ENCODE peak calls at places on chromosomes 2 and 18, in ten cellular contexts. One of them, this sample, is unnamed.

GRCh38 chr2:174300114-174300513 is 34.6 kb upstream of the SP9 start:
- DNase-seq in IMR-90: peak
- DNase-seq in hepatocyte: peak
- DNase-seq in left lobe of liver: no peak
- DNase-seq in activated CD4-positive, alpha-beta T cell treated with anti-CD3 and anti-CD28 coated beads, Interleukin-2, amount 50 U/mL, for 24 hours: no peak
- DNase-seq in stomach: no peak
- DNase-seq in AG20443: peak
- DNase-seq in NCI-H1092 treated with DMSO at 0.1 percent for 48 hours: no peak
- DNase-seq in fibroblast of lung: peak
- DNase-seq in colonic mucosa: no peak
- DNase-seq in this sample: no peak

GRCh38 chr2:223598994-223599645 is 3.0 kb downstream of the SCG2 start:
- DNase-seq in AG20443: peak
- DNase-seq in activated CD4-positive, alpha-beta T cell treated with anti-CD3 and anti-CD28 coated beads, Interleukin-2, amount 50 U/mL, for 24 hours: no peak
- DNase-seq in hepatocyte: no peak
- DNase-seq in fibroblast of lung: peak
- DNase-seq in colonic mucosa: no peak
- DNase-seq in left lobe of liver: no peak
- DNase-seq in IMR-90: peak
- DNase-seq in stomach: no peak
- DNase-seq in NCI-H1092 treated with DMSO at 0.1 percent for 48 hours: peak
- DNase-seq in this sample: peak

GRCh38 chr2:205590759-205591158 is 91.5 kb upstream of the NRP2 start:
- DNase-seq in IMR-90: peak
- DNase-seq in AG20443: peak
- DNase-seq in left lobe of liver: no peak
- DNase-seq in NCI-H1092 treated with DMSO at 0.1 percent for 48 hours: no peak
- DNase-seq in activated CD4-positive, alpha-beta T cell treated with anti-CD3 and anti-CD28 coated beads, Interleukin-2, amount 50 U/mL, for 24 hours: no peak
- DNase-seq in colonic mucosa: no peak
- DNase-seq in fibroblast of lung: peak
- DNase-seq in hepatocyte: no peak
- DNase-seq in stomach: no peak
- DNase-seq in this sample: no peak

GRCh38 chr18:47334966-47335365 is 83.5 kb upstream of the SKOR2 start:
- DNase-seq in activated CD4-positive, alpha-beta T cell treated with anti-CD3 and anti-CD28 coated beads, Interleukin-2, amount 50 U/mL, for 24 hours: no peak
- DNase-seq in fibroblast of lung: no peak
- DNase-seq in NCI-H1092 treated with DMSO at 0.1 percent for 48 hours: no peak
- DNase-seq in AG20443: peak
- DNase-seq in stomach: no peak
- DNase-seq in left lobe of liver: no peak
- DNase-seq in IMR-90: no peak
- DNase-seq in colonic mucosa: no peak
- DNase-seq in hepatocyte: no peak
- DNase-seq in this sample: no peak

GRCh38 chr2:20184067-20184938 is 40.6 kb downstream of the SDC1 start:
- DNase-seq in AG20443: peak
- DNase-seq in left lobe of liver: no peak
- DNase-seq in activated CD4-positive, alpha-beta T cell treated with anti-CD3 and anti-CD28 coated beads, Interleukin-2, amount 50 U/mL, for 24 hours: no peak
- DNase-seq in NCI-H1092 treated with DMSO at 0.1 percent for 48 hours: no peak
- DNase-seq in hepatocyte: peak
- DNase-seq in IMR-90: peak
- DNase-seq in colonic mucosa: no peak
- DNase-seq in fibroblast of lung: peak
- DNase-seq in stomach: peak
- DNase-seq in this sample: peak

GRCh38 chr2:207504513-207505171 is 25.1 kb upstream of the CREB1 start:
- DNase-seq in fibroblast of lung: peak
- DNase-seq in colonic mucosa: no peak
- DNase-seq in AG20443: peak
- DNase-seq in hepatocyte: no peak
- DNase-seq in NCI-H1092 treated with DMSO at 0.1 percent for 48 hours: no peak
- DNase-seq in left lobe of liver: no peak
- DNase-seq in activated CD4-positive, alpha-beta T cell treated with anti-CD3 and anti-CD28 coated beads, Interleukin-2, amount 50 U/mL, for 24 hours: no peak
- DNase-seq in IMR-90: peak
- DNase-seq in stomach: no peak
- DNase-seq in this sample: peak

GRCh38 chr2:88429929-88430328 is 22.6 kb downstream of the FOXI3 start:
- DNase-seq in colonic mucosa: no peak
- DNase-seq in NCI-H1092 treated with DMSO at 0.1 percent for 48 hours: no peak
- DNase-seq in AG20443: no peak
- DNase-seq in IMR-90: no peak
- DNase-seq in fibroblast of lung: no peak
- DNase-seq in stomach: no peak
- DNase-seq in activated CD4-positive, alpha-beta T cell treated with anti-CD3 and anti-CD28 coated beads, Interleukin-2, amount 50 U/mL, for 24 hours: no peak
- DNase-seq in hepatocyte: no peak
- DNase-seq in left lobe of liver: no peak
- DNase-seq in this sample: no peak

GRCh38 chr2:98175811-98176210 is 88.8 kb downstream of the VWA3B start:
- DNase-seq in stomach: no peak
- DNase-seq in activated CD4-positive, alpha-beta T cell treated with anti-CD3 and anti-CD28 coated beads, Interleukin-2, amount 50 U/mL, for 24 hours: no peak
- DNase-seq in fibroblast of lung: no peak
- DNase-seq in hepatocyte: peak
- DNase-seq in IMR-90: no peak
- DNase-seq in AG20443: no peak
- DNase-seq in left lobe of liver: no peak
- DNase-seq in NCI-H1092 treated with DMSO at 0.1 percent for 48 hours: peak
- DNase-seq in colonic mucosa: peak
- DNase-seq in this sample: no peak

GRCh38 chr2:120774557-120775160 is 39.0 kb downstream of the GLI2 start:
- DNase-seq in fibroblast of lung: no peak
- DNase-seq in NCI-H1092 treated with DMSO at 0.1 percent for 48 hours: no peak
- DNase-seq in hepatocyte: no peak
- DNase-seq in AG20443: no peak
- DNase-seq in activated CD4-positive, alpha-beta T cell treated with anti-CD3 and anti-CD28 coated beads, Interleukin-2, amount 50 U/mL, for 24 hours: no peak
- DNase-seq in IMR-90: no peak
- DNase-seq in colonic mucosa: no peak
- DNase-seq in left lobe of liver: no peak
- DNase-seq in stomach: no peak
- DNase-seq in this sample: no peak

GRCh38 chr2:235669269-235669831 is 175.5 kb downstream of the AGAP1 start:
- DNase-seq in activated CD4-positive, alpha-beta T cell treated with anti-CD3 and anti-CD28 coated beads, Interleukin-2, amount 50 U/mL, for 24 hours: no peak
- DNase-seq in NCI-H1092 treated with DMSO at 0.1 percent for 48 hours: peak
- DNase-seq in AG20443: peak
- DNase-seq in stomach: peak
- DNase-seq in hepatocyte: peak
- DNase-seq in fibroblast of lung: peak
- DNase-seq in IMR-90: peak
- DNase-seq in left lobe of liver: peak
- DNase-seq in colonic mucosa: peak
- DNase-seq in this sample: peak

GRCh38 chr2:95023222-95023597 is 2.3 kb upstream of the MAL start:
- DNase-seq in colonic mucosa: no peak
- DNase-seq in left lobe of liver: no peak
- DNase-seq in stomach: peak
- DNase-seq in fibroblast of lung: no peak
- DNase-seq in hepatocyte: no peak
- DNase-seq in activated CD4-positive, alpha-beta T cell treated with anti-CD3 and anti-CD28 coated beads, Interleukin-2, amount 50 U/mL, for 24 hours: no peak
- DNase-seq in NCI-H1092 treated with DMSO at 0.1 percent for 48 hours: peak
- DNase-seq in IMR-90: no peak
- DNase-seq in AG20443: no peak
- DNase-seq in this sample: no peak

GRCh38 chr2:233317544-233317943 is 9.9 kb downstream of the SAG start:
- DNase-seq in IMR-90: no peak
- DNase-seq in left lobe of liver: no peak
- DNase-seq in colonic mucosa: no peak
- DNase-seq in activated CD4-positive, alpha-beta T cell treated with anti-CD3 and anti-CD28 coated beads, Interleukin-2, amount 50 U/mL, for 24 hours: no peak
- DNase-seq in hepatocyte: no peak
- DNase-seq in AG20443: no peak
- DNase-seq in stomach: no peak
- DNase-seq in fibroblast of lung: no peak
- DNase-seq in NCI-H1092 treated with DMSO at 0.1 percent for 48 hours: no peak
- DNase-seq in this sample: no peak

GRCh38 chr2:191190861-191191552 is 40.2 kb upstream of the STAT4 start:
- DNase-seq in activated CD4-positive, alpha-beta T cell treated with anti-CD3 and anti-CD28 coated beads, Interleukin-2, amount 50 U/mL, for 24 hours: no peak
- DNase-seq in colonic mucosa: no peak
- DNase-seq in AG20443: no peak
- DNase-seq in hepatocyte: no peak
- DNase-seq in left lobe of liver: no peak
- DNase-seq in IMR-90: no peak
- DNase-seq in stomach: no peak
- DNase-seq in fibroblast of lung: no peak
- DNase-seq in NCI-H1092 treated with DMSO at 0.1 percent for 48 hours: no peak
- DNase-seq in this sample: no peak

GRCh38 chr2:102313950-102314349 is 2.6 kb downstream of the IL1RL1 start:
- DNase-seq in stomach: no peak
- DNase-seq in left lobe of liver: no peak
- DNase-seq in activated CD4-positive, alpha-beta T cell treated with anti-CD3 and anti-CD28 coated beads, Interleukin-2, amount 50 U/mL, for 24 hours: no peak
- DNase-seq in colonic mucosa: no peak
- DNase-seq in IMR-90: peak
- DNase-seq in hepatocyte: no peak
- DNase-seq in AG20443: peak
- DNase-seq in NCI-H1092 treated with DMSO at 0.1 percent for 48 hours: no peak
- DNase-seq in fibroblast of lung: peak
- DNase-seq in this sample: no peak

GRCh38 chr2:46198931-46199330 is 98.3 kb upstream of the EPAS1 start:
- DNase-seq in left lobe of liver: no peak
- DNase-seq in fibroblast of lung: no peak
- DNase-seq in NCI-H1092 treated with DMSO at 0.1 percent for 48 hours: no peak
- DNase-seq in colonic mucosa: no peak
- DNase-seq in stomach: no peak
- DNase-seq in hepatocyte: no peak
- DNase-seq in IMR-90: no peak
- DNase-seq in AG20443: no peak
- DNase-seq in activated CD4-positive, alpha-beta T cell treated with anti-CD3 and anti-CD28 coated beads, Interleukin-2, amount 50 U/mL, for 24 hours: no peak
- DNase-seq in this sample: no peak

GRCh38 chr2:84899181-84899580 is 6.3 kb upstream of the TMSB10 start:
- DNase-seq in hepatocyte: no peak
- DNase-seq in left lobe of liver: no peak
- DNase-seq in fibroblast of lung: no peak
- DNase-seq in activated CD4-positive, alpha-beta T cell treated with anti-CD3 and anti-CD28 coated beads, Interleukin-2, amount 50 U/mL, for 24 hours: no peak
- DNase-seq in AG20443: no peak
- DNase-seq in colonic mucosa: no peak
- DNase-seq in IMR-90: no peak
- DNase-seq in stomach: no peak
- DNase-seq in NCI-H1092 treated with DMSO at 0.1 percent for 48 hours: no peak
- DNase-seq in this sample: no peak

GRCh38 chr2:201952212-201952611 is 81.4 kb upstream of the FZD7 start:
- DNase-seq in activated CD4-positive, alpha-beta T cell treated with anti-CD3 and anti-CD28 coated beads, Interleukin-2, amount 50 U/mL, for 24 hours: no peak
- DNase-seq in left lobe of liver: no peak
- DNase-seq in colonic mucosa: no peak
- DNase-seq in hepatocyte: peak
- DNase-seq in AG20443: no peak
- DNase-seq in NCI-H1092 treated with DMSO at 0.1 percent for 48 hours: peak
- DNase-seq in stomach: no peak
- DNase-seq in fibroblast of lung: no peak
- DNase-seq in IMR-90: no peak
- DNase-seq in this sample: no peak

GRCh38 chr18:48539406-48540328 is 836 bp downstream of the CTIF start:
- DNase-seq in IMR-90: peak
- DNase-seq in hepatocyte: peak
- DNase-seq in activated CD4-positive, alpha-beta T cell treated with anti-CD3 and anti-CD28 coated beads, Interleukin-2, amount 50 U/mL, for 24 hours: peak
- DNase-seq in fibroblast of lung: peak
- DNase-seq in AG20443: peak
- DNase-seq in NCI-H1092 treated with DMSO at 0.1 percent for 48 hours: peak
- DNase-seq in stomach: peak
- DNase-seq in left lobe of liver: peak
- DNase-seq in colonic mucosa: peak
- DNase-seq in this sample: peak

GRCh38 chr18:70333757-70334156 is 44.9 kb downstream of the SOCS6 start:
- DNase-seq in activated CD4-positive, alpha-beta T cell treated with anti-CD3 and anti-CD28 coated beads, Interleukin-2, amount 50 U/mL, for 24 hours: no peak
- DNase-seq in fibroblast of lung: peak
- DNase-seq in IMR-90: peak
- DNase-seq in NCI-H1092 treated with DMSO at 0.1 percent for 48 hours: no peak
- DNase-seq in AG20443: peak
- DNase-seq in colonic mucosa: no peak
- DNase-seq in hepatocyte: peak
- DNase-seq in left lobe of liver: no peak
- DNase-seq in stomach: no peak
- DNase-seq in this sample: peak

This sample was measured in astrocyte of the hippocampus.